ENCODE peak calls at places on chromosomes 7 and 10, in nine cellular contexts. C is HCT116, R is hepatocyte, M is GM23248, N is neural progenitor cell, V is PC-3, K is MM.1S, S is SK-N-SH, A is GM23338. J is an unnamed sample.

GRCh38 chr10:123470570-123470969 is 195.6 kb upstream of the GPR26 start:
- DNase-seq in R (no peak), V (no peak), A (no peak), C (no peak), K (no peak), N (peak), S (no peak), M (no peak), J (no peak)

GRCh38 chr7:133936074-133936473 is 191.1 kb upstream of the LRGUK start:
- DNase-seq in K (no peak), N (no peak), R (peak), V (no peak), C (no peak), S (no peak), M (peak), A (no peak), J (no peak)

GRCh38 chr10:14102056-14102455 is 228.7 kb downstream of the FRMD4A start:
- DNase-seq in S (no peak), A (peak), R (no peak), C (no peak), V (no peak), K (no peak), N (peak), M (peak), J (no peak)

GRCh38 chr10:5442056-5442989 is 30.0 kb downstream of the NET1 start:
- DNase-seq in M (peak), C (peak), R (peak), V (peak), K (peak), N (peak), S (peak), A (peak), J (peak)

GRCh38 chr7:19020711-19021110 is 96.7 kb downstream of the TWIST1 start:
- DNase-seq in A (no peak), C (no peak), S (no peak), M (peak), R (no peak), V (peak), N (no peak), K (no peak), J (no peak)

GRCh38 chr10:28496481-28496961 is 36.4 kb upstream of the WAC start:
- DNase-seq in K (no peak), A (no peak), S (no peak), V (peak), C (no peak), N (no peak), M (no peak), R (no peak), J (no peak)

GRCh38 chr7:23183279-23184012 is 1.6 kb downstream of the NUP42 start:
- DNase-seq in M (peak), N (no peak), K (no peak), V (no peak), A (no peak), C (no peak), R (no peak), S (no peak), J (peak)

GRCh38 chr7:81170291-81170690 is 251.4 kb upstream of the SEMA3C start:
- DNase-seq in V (no peak), K (no peak), A (no peak), M (no peak), R (no peak), C (no peak), S (no peak), N (no peak), J (no peak)

GRCh38 chr7:23020742-23021401 is 6.9 kb upstream of the HYCC1 start:
- DNase-seq in S (no peak), C (peak), K (no peak), V (peak), A (no peak), M (peak), N (no peak), R (no peak), J (no peak)

GRCh38 chr10:33774857-33775256 is 440.4 kb upstream of the NRP1 start:
- DNase-seq in N (no peak), C (no peak), A (no peak), K (no peak), M (no peak), R (no peak), S (no peak), V (no peak), J (no peak)

GRCh38 chr7:98755138-98755898 is 114.5 kb downstream of the TMEM130 start:
- DNase-seq in R (no peak), A (peak), C (no peak), N (peak), M (no peak), V (no peak), S (peak), K (no peak), J (no peak)

GRCh38 chr10:131930150-131930549 is 29.3 kb downstream of the PPP2R2D start:
- DNase-seq in C (no peak), K (no peak), A (no peak), S (no peak), N (no peak), M (no peak), V (no peak), R (no peak), J (no peak)

GRCh38 chr7:92836489-92837213 is at the start of gene CDK6:
- DNase-seq in S (peak), C (no peak), V (peak), R (peak), M (peak), A (peak), N (peak), K (peak), J (peak)

GRCh38 chr10:90193240-90193985 is 492.0 kb downstream of the KIF20B start:
- DNase-seq in N (no peak), K (no peak), M (peak), S (no peak), R (no peak), V (peak), A (no peak), C (no peak), J (no peak)

GRCh38 chr10:43712821-43713584 is 64.3 kb upstream of the ZNF32 start:
- DNase-seq in C (no peak), R (no peak), A (no peak), M (peak), N (no peak), S (no peak), V (no peak), K (no peak), J (no peak)

GRCh38 chr7:16479587-16479986 is 14.0 kb upstream of the SOSTDC1 start:
- DNase-seq in N (no peak), A (no peak), S (no peak), C (no peak), K (no peak), M (no peak), R (no peak), V (no peak), J (no peak)

GRCh38 chr10:104251443-104251842 is 3.2 kb upstream of the GSTO1 start:
- DNase-seq in M (no peak), A (no peak), C (no peak), R (no peak), V (no peak), K (no peak), S (no peak), N (no peak), J (no peak)

GRCh38 chr10:104274762-104275721 is 6.1 kb downstream of the GSTO2 start:
- DNase-seq in R (peak), M (peak), N (peak), A (peak), K (peak), S (peak), C (peak), V (peak), J (peak)

GRCh38 chr7:47576909-47577255 is 5.0 kb downstream of the TNS3 start:
- DNase-seq in A (no peak), N (no peak), V (no peak), K (no peak), R (no peak), C (no peak), S (no peak), M (no peak), J (no peak)

GRCh38 chr7:42217053-42217452 is 20.0 kb downstream of the GLI3 start:
- DNase-seq in V (no peak), R (no peak), A (no peak), M (no peak), K (no peak), N (peak), C (no peak), S (no peak), J (no peak)

GRCh38 chr7:117385340-117386124 is 41.8 kb downstream of the ASZ1 start:
- DNase-seq in C (peak), M (peak), A (peak), K (peak), S (peak), V (peak), R (peak), N (no peak), J (peak)

GRCh38 chr10:70780370-70780760 is 4.8 kb downstream of the TBATA start:
- DNase-seq in K (no peak), V (no peak), A (no peak), M (no peak), S (peak), N (no peak), R (no peak), C (no peak), J (no peak)

GRCh38 chr10:106175760-106176377 is 988.6 kb downstream of the SORCS1 start:
- DNase-seq in C (no peak), S (no peak), K (peak), R (peak), A (peak), V (peak), M (peak), N (no peak), J (peak)

GRCh38 chr10:30199376-30200018 is 140.1 kb upstream of the JCAD start:
- DNase-seq in C (no peak), A (no peak), K (no peak), R (no peak), M (no peak), V (peak), S (no peak), N (no peak), J (no peak)

GRCh38 chr7:116315293-116315692 is 105.0 kb downstream of the TES start:
- DNase-seq in R (no peak), K (no peak), S (no peak), C (no peak), V (no peak), M (peak), N (peak), A (no peak), J (no peak)

GRCh38 chr10:78211476-78212110 is 177.9 kb downstream of the RPS24 start:
- DNase-seq in R (peak), V (peak), C (peak), M (peak), K (no peak), N (peak), S (peak), A (peak), J (peak)

GRCh38 chr10:91691255-91691654 is 58.4 kb upstream of the PPP1R3C start:
- DNase-seq in S (no peak), M (no peak), K (no peak), V (no peak), A (no peak), R (no peak), C (no peak), N (no peak), J (no peak)

GRCh38 chr7:149296368-149296767 is 34.4 kb downstream of the ZNF783 start:
- DNase-seq in K (no peak), R (no peak), M (no peak), A (no peak), S (peak), V (no peak), C (no peak), N (no peak), J (no peak)

GRCh38 chr7:98619450-98620321 is 2.6 kb downstream of the NPTX2 start:
- DNase-seq in V (no peak), R (peak), C (no peak), N (peak), M (peak), A (peak), K (no peak), S (peak), J (no peak)

GRCh38 chr10:121216721-121217181 is 365.6 kb downstream of the WDR11 start:
- DNase-seq in C (no peak), A (no peak), N (no peak), R (no peak), S (peak), V (no peak), M (peak), K (no peak), J (no peak)

GRCh38 chr10:6738464-6738824 is 158.4 kb upstream of the PRKCQ start:
- DNase-seq in M (no peak), S (no peak), C (no peak), R (no peak), N (no peak), A (peak), K (no peak), V (no peak), J (no peak)

GRCh38 chr10:129560355-129560754 is 93.3 kb downstream of the MGMT start:
- DNase-seq in K (no peak), C (no peak), S (no peak), R (no peak), N (no peak), A (no peak), M (no peak), V (no peak), J (no peak)
- TF ChIP-seq EZH2phosphoT487 in K (no peak), C (no peak), S (no peak), R (no peak), N (no peak), A (no peak), M (no peak), V (no peak), J (no peak)

DNA sequence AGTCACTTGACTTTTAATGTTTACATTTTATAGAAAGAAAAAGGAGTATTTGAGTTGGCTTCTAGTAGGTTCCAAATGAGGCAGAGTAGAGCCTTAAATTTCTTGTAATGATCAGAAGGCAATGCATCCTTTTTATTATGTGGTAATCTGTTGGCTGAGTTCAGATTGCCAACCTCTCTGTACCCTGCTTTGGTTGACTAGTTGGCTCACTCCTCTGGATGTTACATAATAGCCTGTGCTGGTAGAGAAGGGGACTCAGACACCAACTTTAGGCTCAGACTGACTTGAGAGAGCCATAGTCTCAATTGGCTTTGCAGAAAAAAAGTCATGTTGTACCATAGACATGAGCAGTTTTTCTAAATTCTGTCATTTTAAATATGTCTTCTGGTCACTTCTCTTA is 46.8 kb upstream of the GLCCI1 start:
- DNase-seq in M (no peak), C (no peak), S (no peak), K (no peak), R (no peak), N (no peak), A (no peak), V (no peak), J (peak)
- H3K4me2 ChIP-seq in M (no peak), C (no peak), S (no peak), K (peak), R (no peak), N (no peak), A (no peak), V (no peak), J (peak)

GRCh38 chr7:69114374-69114773 is 483.9 kb upstream of the AUTS2 start:
- DNase-seq in N (no peak), M (peak), A (no peak), C (no peak), R (no peak), S (no peak), V (no peak), K (no peak), J (no peak)
- TF ChIP-seq EZH2phosphoT487 in N (no peak), M (no peak), A (no peak), C (no peak), R (no peak), S (no peak), V (no peak), K (no peak), J (no peak)

GRCh38 chr7:83562289-83562688 is 86.7 kb downstream of the SEMA3E start:
- DNase-seq in A (no peak), V (no peak), K (no peak), R (no peak), C (no peak), M (no peak), S (no peak), N (no peak), J (no peak)
- H3K4me2 ChIP-seq in A (no peak), V (no peak), K (no peak), R (no peak), C (no peak), M (no peak), S (no peak), N (no peak), J (no peak)

GRCh38 chr10:102644646-102645387 is 538 bp downstream of the TRIM8 start:
- DNase-seq in C (peak), K (peak), V (peak), N (peak), R (peak), A (peak), M (peak), S (peak), J (peak)
- TF ChIP-seq EZH2phosphoT487 in C (no peak), K (no peak), V (no peak), N (no peak), R (no peak), A (no peak), M (no peak), S (no peak), J (no peak)

GRCh38 chr7:152974577-152974976 is 215.0 kb downstream of the ACTR3B start:
- DNase-seq in C (no peak), N (no peak), S (no peak), M (no peak), A (no peak), V (no peak), K (no peak), R (no peak), J (no peak)

GRCh38 chr7:152979376-152979775 is 219.8 kb downstream of the ACTR3B start:
- DNase-seq in R (no peak), V (no peak), C (no peak), N (no peak), A (no peak), M (no peak), S (no peak), K (no peak), J (no peak)
- H3K4me2 ChIP-seq in R (no peak), V (no peak), C (no peak), N (no peak), A (no peak), M (no peak), S (no peak), K (no peak), J (no peak)

GRCh38 chr7:100878685-100879084 is 3.8 kb downstream of the SRRT start:
- DNase-seq in V (no peak), K (no peak), M (no peak), R (no peak), C (no peak), S (no peak), N (no peak), A (no peak), J (no peak)
- TF ChIP-seq EZH2phosphoT487 in V (no peak), K (no peak), M (no peak), R (no peak), C (no peak), S (no peak), N (no peak), A (no peak), J (no peak)

GRCh38 chr7:32161708-32162107 is 91.5 kb upstream of the PDE1C start:
- DNase-seq in V (peak), M (peak), A (no peak), R (no peak), C (no peak), N (no peak), S (no peak), K (no peak), J (no peak)

GRCh38 chr7:32163141-32163806 is 93.1 kb upstream of the PDE1C start:
- DNase-seq in V (peak), S (peak), A (no peak), C (no peak), N (no peak), K (no peak), R (no peak), M (peak), J (no peak)

GRCh38 chr7:32167256-32167655 is 97.0 kb upstream of the PDE1C start:
- DNase-seq in R (no peak), K (no peak), N (no peak), C (no peak), V (no peak), A (no peak), S (no peak), M (peak), J (no peak)

GRCh38 chr7:32164341-32164996 is 94.3 kb upstream of the PDE1C start:
- DNase-seq in K (peak), N (peak), M (peak), R (peak), A (peak), C (peak), V (peak), S (peak), J (no peak)

DNA sequence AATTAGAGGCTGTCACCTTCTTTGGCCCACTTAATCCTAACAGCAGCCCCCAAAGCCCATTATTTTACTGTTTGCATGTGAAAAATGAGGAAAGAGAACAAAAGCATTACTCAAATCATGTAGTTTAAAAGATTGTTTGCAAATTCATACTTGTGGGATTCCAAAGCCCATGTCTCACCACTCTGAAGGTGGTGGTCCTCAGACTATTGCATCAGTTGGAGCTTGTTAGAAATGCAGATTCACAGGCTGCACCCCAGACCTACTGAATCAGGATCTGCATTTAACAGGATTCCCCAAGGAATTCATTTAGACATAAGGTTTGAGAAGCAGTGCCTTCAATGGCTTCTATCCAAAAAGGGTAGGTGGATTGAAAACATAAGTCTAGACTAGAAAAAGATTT is 93.7 kb upstream of the PDE1C start:
- DNase-seq in V (no peak), R (no peak), S (no peak), M (peak), A (no peak), C (no peak), K (no peak), N (no peak), J (no peak)
- H3K4me2 ChIP-seq in V (peak), R (no peak), S (peak), M (peak), A (no peak), C (no peak), K (no peak), N (no peak), J (no peak)

J was measured in OCI-LY7.